ENCODE peak calls at places on chromosomes 7 and 10, in nine cellular contexts. S is transverse colon, A is RWPE1, T is heart right ventricle, I is ovary, E is dorsolateral prefrontal cortex, Y is caudate nucleus, G is heart left ventricle, M is right cardiac atrium. Z is an unnamed sample.

GRCh38 chr7:24283900-24284698 is at the start of gene NPY:
- DNase-seq in T (no peak), M (no peak), G (no peak), A (no peak), Y (no peak), S (no peak), I (no peak), E (no peak), Z (peak)

GRCh38 chr10:114647545-114648138 is 10.4 kb downstream of the ABLIM1 start:
- DNase-seq in E (no peak), I (no peak), S (no peak), M (no peak), T (no peak), Y (no peak), G (no peak), A (no peak), Z (no peak)

GRCh38 chr10:132372516-132373095 is 24.4 kb upstream of the PWWP2B start:
- DNase-seq in I (no peak), Y (no peak), T (no peak), E (no peak), G (no peak), S (no peak), A (no peak), M (no peak), Z (no peak)

GRCh38 chr7:120259382-120259781 is 13.6 kb upstream of the KCND2 start:
- DNase-seq in S (no peak), A (no peak), G (no peak), T (no peak), Y (no peak), E (no peak), M (no peak), I (no peak), Z (no peak)

GRCh38 chr10:22308390-22308789 is 7.8 kb upstream of the COMMD3 start:
- DNase-seq in Y (no peak), A (peak), M (no peak), G (no peak), E (no peak), S (no peak), I (no peak), T (no peak), Z (no peak)

GRCh38 chr7:155835446-155836215 is 23.4 kb upstream of the SHH start:
- DNase-seq in T (no peak), S (no peak), I (no peak), G (peak), E (no peak), Y (no peak), A (no peak), M (no peak), Z (no peak)

GRCh38 chr7:157690833-157691382 is 354.1 kb downstream of the DNAJB6 start:
- DNase-seq in I (peak), M (peak), A (no peak), Y (peak), T (peak), S (peak), E (no peak), G (peak), Z (peak)

GRCh38 chr7:111986601-111987000 is 219.6 kb downstream of the DOCK4 start:
- DNase-seq in G (no peak), Y (no peak), E (no peak), A (no peak), M (no peak), I (no peak), T (no peak), S (no peak), Z (no peak)

GRCh38 chr7:30074422-30075030 is 46.3 kb downstream of the PLEKHA8 start:
- DNase-seq in A (peak), E (no peak), G (no peak), S (no peak), M (no peak), I (no peak), T (no peak), Y (no peak), Z (no peak)

GRCh38 chr7:28315565-28316420 is 96.5 kb upstream of the CREB5 start:
- DNase-seq in A (peak), G (no peak), M (no peak), T (no peak), E (no peak), S (no peak), I (no peak), Y (no peak), Z (no peak)
- H3K27ac ChIP-seq in A (peak), G (no peak), M (no peak), T (no peak), E (no peak), S (no peak), I (no peak), Y (no peak), Z (no peak)

GRCh38 chr7:41459623-41460256 is 243.2 kb downstream of the INHBA start:
- DNase-seq in E (no peak), A (no peak), S (no peak), T (no peak), M (no peak), Y (no peak), I (no peak), G (no peak), Z (no peak)
- H3K27ac ChIP-seq in E (no peak), A (no peak), S (no peak), T (no peak), M (no peak), Y (no peak), I (no peak), G (no peak), Z (no peak)

GRCh38 chr10:33661580-33662269 is 327.3 kb upstream of the NRP1 start:
- DNase-seq in M (peak), A (peak), S (peak), T (peak), Y (no peak), E (peak), I (peak), G (peak), Z (no peak)
- H3K27ac ChIP-seq in M (peak), A (peak), S (no peak), T (peak), Y (no peak), E (no peak), I (no peak), G (peak), Z (no peak)

GRCh38 chr7:133433165-133433812 is 180.4 kb downstream of the EXOC4 start:
- DNase-seq in I (no peak), E (no peak), S (no peak), T (no peak), G (no peak), Y (no peak), M (no peak), A (no peak), Z (no peak)
- H3K27ac ChIP-seq in I (no peak), E (no peak), S (no peak), T (no peak), G (no peak), Y (no peak), M (no peak), A (no peak), Z (no peak)

Z was measured in H1.